ENCODE peak calls at places on chromosomes 7 and 10, in ten cellular contexts. U is aorta; W is Panc1; C is neuronal stem cell; Z is PC-3; O is CD8-positive, alpha-beta memory T cell; M is heart right ventricle; A is left ventricle myocardium inferior; L is fibroblast of lung; J is stomach. P is an unnamed sample. For H3K4me1, the result is how much of the 10 kb centered on the place peaks cover.

GRCh38 chr10:26780793-26781601 is 79.8 kb downstream of the ABI1 start:
- DNase-seq in U (no peak), W (peak), C (no peak), Z (peak), O (no peak), M (no peak), A (no peak), L (peak), J (no peak), P (no peak)

GRCh38 chr7:34108150-34108549 is 202.8 kb downstream of the BMPER start:
- DNase-seq in U (no peak), W (no peak), C (no peak), Z (no peak), O (no peak), M (no peak), A (no peak), L (peak), J (no peak), P (no peak)

GRCh38 chr10:131797626-131798025 is 103.2 kb upstream of the PPP2R2D start:
- DNase-seq in U (no peak), W (no peak), C (no peak), Z (no peak), O (no peak), M (no peak), A (no peak), L (no peak), J (peak), P (no peak)

GRCh38 chr7:157279679-157279972 is 57.2 kb upstream of the DNAJB6 start:
- DNase-seq in U (no peak), W (no peak), C (no peak), Z (no peak), O (no peak), M (no peak), A (no peak), L (no peak), J (no peak), P (no peak)

GRCh38 chr10:116124777-116125176 is 148.2 kb downstream of the GFRA1 start:
- DNase-seq in U (no peak), W (no peak), C (no peak), Z (no peak), O (no peak), M (no peak), A (no peak), L (no peak), J (no peak), P (no peak)

GRCh38 chr7:133771778-133772421 is 355.2 kb upstream of the LRGUK start:
- DNase-seq in U (no peak), W (no peak), C (no peak), Z (no peak), O (no peak), M (no peak), A (no peak), L (no peak), J (no peak), P (no peak)

GRCh38 chr7:87574630-87575029 is 26.1 kb downstream of the ABCB1 start:
- DNase-seq in U (no peak), W (no peak), C (no peak), Z (peak), O (no peak), M (no peak), A (no peak), L (peak), J (no peak), P (no peak)

GRCh38 chr7:101519324-101520017 is 109.6 kb downstream of the MYL10 start:
- DNase-seq in U (no peak), W (no peak), C (no peak), Z (peak), O (no peak), M (no peak), A (no peak), L (peak), J (no peak), P (no peak)

GRCh38 chr7:149422914-149423285 is 38.0 kb downstream of the ZNF777 start:
- DNase-seq in U (peak), W (no peak), C (no peak), Z (no peak), O (no peak), M (no peak), A (peak), L (no peak), J (peak), P (no peak)

GRCh38 chr7:82049442-82049841 is 279.6 kb upstream of the HGF start:
- DNase-seq in U (no peak), W (peak), C (no peak), Z (peak), O (no peak), M (no peak), A (peak), L (peak), J (no peak), P (no peak)

GRCh38 chr7:49500741-49501140 is 272.7 kb upstream of the VWC2 start:
- DNase-seq in U (no peak), W (no peak), C (no peak), Z (no peak), O (no peak), M (no peak), A (no peak), L (no peak), J (no peak), P (no peak)

GRCh38 chr7:22675917-22676343 is 51.1 kb upstream of the IL6 start:
- DNase-seq in U (no peak), W (no peak), C (no peak), Z (no peak), O (no peak), M (no peak), A (no peak), L (peak), J (no peak), P (no peak)

GRCh38 chr7:22499044-22499443 is 944 bp downstream of the STEAP1B start:
- DNase-seq in U (no peak), W (no peak), C (no peak), Z (no peak), O (no peak), M (no peak), A (no peak), L (peak), J (no peak), P (no peak)

GRCh38 chr10:113945687-113946085 is 91.2 kb downstream of the NHLRC2 start:
- DNase-seq in U (no peak), W (no peak), C (no peak), Z (no peak), O (no peak), M (no peak), A (no peak), L (no peak), J (no peak), P (no peak)

GRCh38 chr7:158468225-158468624 is 119.4 kb downstream of the PTPRN2 start:
- DNase-seq in U (no peak), W (no peak), C (no peak), Z (no peak), O (no peak), M (no peak), A (no peak), L (no peak), J (no peak), P (no peak)

GRCh38 chr7:101978683-101979082 is 161.3 kb downstream of the CUX1 start:
- DNase-seq in U (no peak), W (no peak), C (no peak), Z (peak), O (no peak), M (no peak), A (no peak), L (no peak), J (no peak), P (no peak)

GRCh38 chr10:4102802-4103344 is 317.9 kb upstream of the KLF6 start:
- DNase-seq in U (no peak), W (no peak), C (no peak), Z (peak), O (no peak), M (no peak), A (no peak), L (no peak), J (no peak), P (no peak)

GRCh38 chr7:2478387-2478760 is 2.2 kb upstream of the GRIFIN start:
- DNase-seq in U (peak), W (no peak), C (no peak), Z (peak), O (no peak), M (peak), A (peak), L (peak), J (peak), P (peak)

GRCh38 chr7:6382797-6383196 is 65.0 kb downstream of the DAGLB start:
- DNase-seq in U (no peak), W (no peak), C (no peak), Z (no peak), O (no peak), M (no peak), A (no peak), L (no peak), J (no peak), P (no peak)

GRCh38 chr10:57679916-57680315 is 587.8 kb downstream of the IPMK start:
- DNase-seq in U (no peak), W (no peak), C (no peak), Z (no peak), O (no peak), M (no peak), A (no peak), L (no peak), J (no peak), P (no peak)

GRCh38 chr10:110074986-110075664 is 67.3 kb downstream of the ADD3 start:
- DNase-seq in U (no peak), W (no peak), C (no peak), Z (peak), O (no peak), M (no peak), A (no peak), L (peak), J (no peak), P (no peak)

GRCh38 chr7:76054129-76055120 is 6.5 kb downstream of the MDH2 start:
- DNase-seq in U (no peak), W (no peak), C (no peak), Z (peak), O (no peak), M (no peak), A (no peak), L (peak), J (no peak), P (peak)

GRCh38 chr10:100045592-100045991 is 35.8 kb upstream of the DNMBP start:
- DNase-seq in U (no peak), W (no peak), C (no peak), Z (no peak), O (no peak), M (no peak), A (no peak), L (peak), J (no peak), P (no peak)
- H3K4me1 ChIP-seq in U (under half), W (under half), C (under half), Z (under half), O (under half), M (under half), A (under half), L (under half), J (under half), P (under half)

GRCh38 chr10:73871915-73872710 is 2.2 kb downstream of the CAMK2G start:
- DNase-seq in U (no peak), W (no peak), C (no peak), Z (peak), O (no peak), M (no peak), A (no peak), L (no peak), J (no peak), P (no peak)
- H3K4me1 ChIP-seq in U (under half), W (under half), C (under half), Z (under half), O (half or more), M (under half), A (half or more), L (under half), J (half or more), P (half or more)

GRCh38 chr7:100156331-100157068 is 2.0 kb downstream of the TRAPPC14 start:
- DNase-seq in U (no peak), W (no peak), C (no peak), Z (no peak), O (no peak), M (no peak), A (no peak), L (no peak), J (no peak), P (no peak)
- H3K4me1 ChIP-seq in U (under half), W (under half), C (under half), Z (under half), O (under half), M (half or more), A (under half), L (under half), J (under half), P (under half)

DNA sequence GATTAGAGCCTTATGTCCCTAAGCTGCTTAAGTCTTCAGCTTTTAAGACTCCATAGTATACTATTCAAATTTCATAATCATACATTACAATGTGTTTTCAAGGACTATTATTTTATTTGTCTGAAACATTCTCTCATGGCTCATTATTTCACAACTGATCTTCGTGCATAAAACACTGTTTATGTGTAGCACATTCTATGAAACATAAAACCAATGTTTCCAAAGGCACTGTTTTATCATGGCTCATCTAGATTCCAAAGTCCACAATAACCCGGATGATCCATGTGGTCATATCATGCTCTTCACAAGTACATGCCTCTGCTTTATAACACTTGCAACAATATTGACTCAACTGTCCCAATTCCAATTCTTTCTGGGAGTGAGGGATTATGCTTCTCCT is 806.1 kb downstream of the TNS3 start:
- DNase-seq in U (no peak), W (no peak), C (no peak), Z (peak), O (no peak), M (no peak), A (no peak), L (peak), J (no peak), P (no peak)
- H3K4me1 ChIP-seq in U (under half), W (under half), C (under half), Z (under half), O (under half), M (under half), A (under half), L (under half), J (under half), P (under half)

GRCh38 chr7:44881066-44881600 is 4.2 kb downstream of the PURB start:
- DNase-seq in U (no peak), W (no peak), C (no peak), Z (no peak), O (no peak), M (no peak), A (no peak), L (no peak), J (no peak), P (no peak)
- H3K4me1 ChIP-seq in U (under half), W (under half), C (under half), Z (under half), O (under half), M (half or more), A (half or more), L (under half), J (half or more), P (half or more)

DNA sequence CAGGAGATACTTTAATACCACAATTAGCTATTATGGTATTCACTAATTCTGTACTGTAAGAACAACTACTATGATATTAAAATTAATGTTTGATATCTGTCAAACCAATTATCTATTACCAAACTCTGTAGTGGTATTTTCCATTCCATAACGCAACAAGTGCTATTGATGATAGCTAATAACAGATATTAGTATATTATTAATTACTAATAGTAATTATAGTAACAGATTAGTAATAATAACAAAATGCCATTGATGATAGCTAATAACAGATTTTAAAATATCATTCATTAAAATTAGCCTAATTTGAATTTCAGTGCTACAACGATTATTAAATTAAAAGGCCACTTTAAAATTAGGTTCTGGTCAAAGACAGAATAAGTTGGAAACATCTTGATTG is 93.5 kb downstream of the BTRC start:
- DNase-seq in U (no peak), W (no peak), C (no peak), Z (no peak), O (no peak), M (no peak), A (no peak), L (no peak), J (no peak), P (no peak)
- H3K4me1 ChIP-seq in U (under half), W (under half), C (under half), Z (under half), O (under half), M (under half), A (half or more), L (under half), J (under half), P (under half)

P was measured in psoas muscle.